ENCODE peak calls at places on chromosomes 6 and 20, in four cellular contexts. One of them, this sample, is unnamed.

GRCh38 chr6:35449287-35449881 is 2.8 kb upstream of the FANCE start:
- DNase-seq in substantia nigra: no peak
- DNase-seq in IMR-90: peak; percentile 72
- DNase-seq in foreskin keratinocyte: no peak
- DNase-seq in this sample: peak; percentile 87

GRCh38 chr6:16982827-16983226 is 119.0 kb upstream of the STMND1 start:
- DNase-seq in substantia nigra: no peak
- DNase-seq in IMR-90: peak; percentile 99
- DNase-seq in foreskin keratinocyte: peak; percentile 59
- DNase-seq in this sample: no peak

GRCh38 chr6:31877651-31878161 is 1.1 kb downstream of the SLC44A4 start:
- DNase-seq in substantia nigra: no peak
- DNase-seq in IMR-90: no peak
- DNase-seq in foreskin keratinocyte: no peak
- DNase-seq in this sample: no peak

GRCh38 chr6:90286884-90287488 is 9.7 kb downstream of the BACH2 start:
- DNase-seq in substantia nigra: no peak
- DNase-seq in IMR-90: peak; percentile 20
- DNase-seq in foreskin keratinocyte: no peak
- DNase-seq in this sample: peak; percentile 37

GRCh38 chr20:64212750-64213149 is 42.8 kb upstream of the PCMTD2 start:
- DNase-seq in substantia nigra: no peak
- DNase-seq in IMR-90: peak; percentile 63
- DNase-seq in foreskin keratinocyte: no peak
- DNase-seq in this sample: no peak

GRCh38 chr6:114453737-114454276 is 111.0 kb upstream of the HS3ST5 start:
- DNase-seq in substantia nigra: no peak
- DNase-seq in IMR-90: no peak
- DNase-seq in foreskin keratinocyte: no peak
- DNase-seq in this sample: no peak

GRCh38 chr6:143059616-143060353 is 904 bp upstream of the AIG1 start:
- DNase-seq in substantia nigra: no peak
- DNase-seq in IMR-90: peak; percentile 87
- DNase-seq in foreskin keratinocyte: peak; percentile 96
- DNase-seq in this sample: peak; percentile 87

GRCh38 chr6:165439928-165440554 is 130.6 kb upstream of the C6orf118 start:
- DNase-seq in substantia nigra: no peak
- DNase-seq in IMR-90: peak; percentile 73
- DNase-seq in foreskin keratinocyte: no peak
- DNase-seq in this sample: peak; percentile 18

GRCh38 chr6:32807020-32807580 is 9.7 kb downstream of the HLA-DOB start:
- DNase-seq in substantia nigra: no peak
- DNase-seq in IMR-90: no peak
- DNase-seq in foreskin keratinocyte: no peak
- DNase-seq in this sample: no peak

GRCh38 chr6:119349341-119350201 is at the start of gene MAN1A1:
- DNase-seq in substantia nigra: no peak
- DNase-seq in IMR-90: peak; percentile 66
- DNase-seq in foreskin keratinocyte: no peak
- DNase-seq in this sample: peak; percentile 92

GRCh38 chr6:18823782-18824386 is 436.7 kb downstream of the RNF144B start:
- DNase-seq in substantia nigra: no peak
- DNase-seq in IMR-90: peak; percentile 1
- DNase-seq in foreskin keratinocyte: no peak
- DNase-seq in this sample: no peak

GRCh38 chr6:42714098-42714761 is 8.2 kb downstream of the PRPH2 start:
- DNase-seq in substantia nigra: no peak
- DNase-seq in IMR-90: peak; percentile 70
- DNase-seq in foreskin keratinocyte: peak; percentile 51
- DNase-seq in this sample: peak; percentile 65

GRCh38 chr6:3872370-3872854 is 23.2 kb downstream of the FAM50B start:
- DNase-seq in substantia nigra: no peak
- DNase-seq in IMR-90: no peak
- DNase-seq in foreskin keratinocyte: no peak
- DNase-seq in this sample: no peak

GRCh38 chr6:22448311-22448711 is 121.1 kb upstream of the HDGFL1 start:
- DNase-seq in substantia nigra: no peak
- DNase-seq in IMR-90: peak; percentile 82
- DNase-seq in foreskin keratinocyte: no peak
- DNase-seq in this sample: no peak

GRCh38 chr20:872855-873520 is 39.5 kb downstream of the FAM110A start:
- DNase-seq in substantia nigra: no peak
- DNase-seq in IMR-90: no peak
- DNase-seq in foreskin keratinocyte: no peak
- DNase-seq in this sample: no peak

GRCh38 chr6:83467620-83468036 is 36.8 kb upstream of the ME1 start:
- DNase-seq in substantia nigra: no peak
- DNase-seq in IMR-90: no peak
- DNase-seq in foreskin keratinocyte: no peak
- DNase-seq in this sample: no peak

GRCh38 chr6:35782424-35782823 is 1.6 kb downstream of the CLPSL1 start:
- DNase-seq in substantia nigra: no peak
- DNase-seq in IMR-90: no peak
- DNase-seq in foreskin keratinocyte: peak; percentile 14
- DNase-seq in this sample: peak; percentile 73

GRCh38 chr6:16747232-16748027 is 13.8 kb downstream of the ATXN1 start:
- DNase-seq in substantia nigra: no peak
- DNase-seq in IMR-90: peak; percentile 85
- DNase-seq in foreskin keratinocyte: peak; percentile 69
- DNase-seq in this sample: peak; percentile 54

GRCh38 chr6:89339565-89339964 is 13.0 kb downstream of the UBE2J1 start:
- DNase-seq in substantia nigra: no peak
- DNase-seq in IMR-90: no peak
- DNase-seq in foreskin keratinocyte: no peak
- DNase-seq in this sample: no peak

GRCh38 chr6:158439255-158439654 is 120.6 kb upstream of the TMEM181 start:
- DNase-seq in substantia nigra: no peak
- DNase-seq in IMR-90: no peak
- DNase-seq in foreskin keratinocyte: no peak
- DNase-seq in this sample: no peak

GRCh38 chr20:57689745-57690481 is 19.9 kb downstream of the PMEPA1 start:
- DNase-seq in substantia nigra: no peak
- DNase-seq in IMR-90: no peak
- DNase-seq in foreskin keratinocyte: no peak
- DNase-seq in this sample: no peak

GRCh38 chr20:34604980-34605788 is 46.7 kb downstream of the MAP1LC3A start:
- DNase-seq in substantia nigra: no peak
- DNase-seq in IMR-90: peak; percentile 83
- DNase-seq in foreskin keratinocyte: no peak
- DNase-seq in this sample: no peak

GRCh38 chr6:155317186-155317585 is 2.9 kb upstream of the TFB1M start:
- DNase-seq in substantia nigra: no peak
- DNase-seq in IMR-90: peak; percentile 10
- DNase-seq in foreskin keratinocyte: no peak
- DNase-seq in this sample: no peak

GRCh38 chr20:48295445-48295903 is 510.2 kb upstream of the SULF2 start:
- DNase-seq in substantia nigra: no peak
- DNase-seq in IMR-90: peak; percentile 94
- DNase-seq in foreskin keratinocyte: peak; percentile 89
- DNase-seq in this sample: peak; percentile 97

GRCh38 chr20:47035191-47035590 is 140.5 kb downstream of the EYA2 start:
- DNase-seq in substantia nigra: no peak
- DNase-seq in IMR-90: no peak
- DNase-seq in foreskin keratinocyte: no peak
- DNase-seq in this sample: no peak

GRCh38 chr20:19867940-19868371 is 109.9 kb downstream of the RIN2 start:
- DNase-seq in substantia nigra: no peak
- DNase-seq in IMR-90: no peak
- DNase-seq in foreskin keratinocyte: no peak
- DNase-seq in this sample: no peak

GRCh38 chr6:98885330-98885729 is 51.0 kb downstream of the POU3F2 start:
- DNase-seq in substantia nigra: no peak
- DNase-seq in IMR-90: no peak
- DNase-seq in foreskin keratinocyte: no peak
- DNase-seq in this sample: no peak

GRCh38 chr6:118678866-118679265 is 27.5 kb upstream of the CEP85L start:
- DNase-seq in substantia nigra: no peak
- DNase-seq in IMR-90: peak; percentile 43
- DNase-seq in foreskin keratinocyte: no peak
- DNase-seq in this sample: no peak

GRCh38 chr20:51635680-51636079 is 93.2 kb upstream of the NFATC2 start:
- DNase-seq in substantia nigra: no peak
- DNase-seq in IMR-90: no peak
- DNase-seq in foreskin keratinocyte: no peak
- DNase-seq in this sample: no peak

GRCh38 chr6:46510656-46511055 is 19.4 kb upstream of the RCAN2 start:
- DNase-seq in substantia nigra: no peak
- DNase-seq in IMR-90: no peak
- DNase-seq in foreskin keratinocyte: no peak
- DNase-seq in this sample: no peak

GRCh38 chr6:63514488-63515173 is 57.6 kb upstream of the LOC128125822 start:
- DNase-seq in substantia nigra: no peak
- DNase-seq in IMR-90: no peak
- DNase-seq in foreskin keratinocyte: no peak
- DNase-seq in this sample: no peak

GRCh38 chr6:63510353-63510686 is 62.0 kb upstream of the LOC128125822 start:
- DNase-seq in substantia nigra: no peak
- DNase-seq in IMR-90: no peak
- DNase-seq in foreskin keratinocyte: no peak
- DNase-seq in this sample: no peak

GRCh38 chr6:63507096-63507495 is 65.2 kb upstream of the LOC128125822 start:
- DNase-seq in substantia nigra: no peak
- DNase-seq in IMR-90: no peak
- DNase-seq in foreskin keratinocyte: no peak
- DNase-seq in this sample: no peak

GRCh38 chr6:63510786-63511185 is 61.5 kb upstream of the LOC128125822 start:
- DNase-seq in substantia nigra: no peak
- DNase-seq in IMR-90: no peak
- DNase-seq in foreskin keratinocyte: no peak
- DNase-seq in this sample: no peak

DNA sequence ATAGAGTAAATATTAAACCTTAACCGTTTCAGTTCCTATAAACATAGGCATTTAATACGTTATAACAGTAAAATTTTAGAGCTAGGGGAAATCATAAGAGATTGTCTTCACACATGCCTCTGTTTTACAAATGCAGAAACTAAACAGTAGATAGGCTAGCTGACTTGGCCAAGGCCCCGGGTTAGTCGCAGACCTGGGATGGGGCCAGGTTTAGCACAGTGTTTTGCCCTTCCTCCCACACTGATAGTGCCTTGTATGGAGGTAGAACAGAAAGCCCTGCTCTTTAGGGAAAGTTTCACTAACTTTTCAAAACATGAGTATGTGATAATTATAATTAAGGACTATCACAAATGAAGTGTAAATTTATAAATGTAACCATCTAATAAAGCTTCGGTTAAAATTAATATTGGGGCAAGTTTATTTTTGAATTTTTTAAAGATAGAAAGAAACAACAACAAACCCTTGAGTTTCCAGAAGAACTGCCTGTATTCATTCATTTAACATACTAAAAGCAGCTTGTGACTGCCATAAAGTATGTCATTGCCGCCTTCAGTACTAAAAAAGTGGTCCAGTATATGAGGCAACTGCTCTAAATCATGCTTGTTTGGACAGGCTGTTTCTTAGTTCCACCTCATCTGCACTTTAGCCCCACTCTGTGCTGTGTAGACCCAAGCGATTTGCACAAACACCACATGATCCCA is 62.5 kb upstream of the LOC128125822 start:
- DNase-seq in substantia nigra: no peak
- DNase-seq in IMR-90: peak; percentile 35
- DNase-seq in foreskin keratinocyte: no peak
- DNase-seq in this sample: no peak
- H3K27ac ChIP-seq in substantia nigra: no peak overlapping the region
- H3K27ac ChIP-seq in IMR-90: no peak overlapping the region
- H3K27ac ChIP-seq in foreskin keratinocyte: no peak overlapping the region
- H3K27ac ChIP-seq in this sample: no peak overlapping the region

GRCh38 chr6:75778757-75779156 is 29.7 kb downstream of the MYO6 start:
- DNase-seq in substantia nigra: no peak
- DNase-seq in IMR-90: no peak
- DNase-seq in foreskin keratinocyte: no peak
- DNase-seq in this sample: no peak
- H3K27ac ChIP-seq in substantia nigra: no peak overlapping the region
- H3K27ac ChIP-seq in IMR-90: no peak overlapping the region
- H3K27ac ChIP-seq in foreskin keratinocyte: no peak overlapping the region
- H3K27ac ChIP-seq in this sample: no peak overlapping the region

GRCh38 chr6:106512958-106513480 is 116.3 kb downstream of the RTN4IP1 start:
- DNase-seq in substantia nigra: no peak
- DNase-seq in IMR-90: no peak
- DNase-seq in foreskin keratinocyte: no peak
- DNase-seq in this sample: no peak
- H3K27ac ChIP-seq in substantia nigra: no peak overlapping the region
- H3K27ac ChIP-seq in IMR-90: no peak overlapping the region
- H3K27ac ChIP-seq in foreskin keratinocyte: peak overlapping the region; percentile 84
- H3K27ac ChIP-seq in this sample: peak overlapping the region; percentile 98

GRCh38 chr6:150236544-150236943 is 93.7 kb downstream of the PPP1R14C start:
- DNase-seq in substantia nigra: no peak
- DNase-seq in IMR-90: no peak
- DNase-seq in foreskin keratinocyte: no peak
- DNase-seq in this sample: no peak

GRCh38 chr6:150238294-150238693 is 95.5 kb downstream of the PPP1R14C start:
- DNase-seq in substantia nigra: no peak
- DNase-seq in IMR-90: peak; percentile 16
- DNase-seq in foreskin keratinocyte: no peak
- DNase-seq in this sample: no peak

GRCh38 chr6:150236114-150236513 is 93.3 kb downstream of the PPP1R14C start:
- DNase-seq in substantia nigra: no peak
- DNase-seq in IMR-90: no peak
- DNase-seq in foreskin keratinocyte: no peak
- DNase-seq in this sample: no peak

GRCh38 chr6:150238857-150239407 is 96.1 kb downstream of the PPP1R14C start:
- DNase-seq in substantia nigra: no peak
- DNase-seq in IMR-90: no peak
- DNase-seq in foreskin keratinocyte: no peak
- DNase-seq in this sample: no peak

GRCh38 chr6:150237626-150238025 is 94.8 kb downstream of the PPP1R14C start:
- DNase-seq in substantia nigra: no peak
- DNase-seq in IMR-90: no peak
- DNase-seq in foreskin keratinocyte: no peak
- DNase-seq in this sample: no peak
- H3K27ac ChIP-seq in substantia nigra: no peak overlapping the region
- H3K27ac ChIP-seq in IMR-90: no peak overlapping the region
- H3K27ac ChIP-seq in foreskin keratinocyte: no peak overlapping the region
- H3K27ac ChIP-seq in this sample: peak overlapping the region; percentile 49

DNA sequence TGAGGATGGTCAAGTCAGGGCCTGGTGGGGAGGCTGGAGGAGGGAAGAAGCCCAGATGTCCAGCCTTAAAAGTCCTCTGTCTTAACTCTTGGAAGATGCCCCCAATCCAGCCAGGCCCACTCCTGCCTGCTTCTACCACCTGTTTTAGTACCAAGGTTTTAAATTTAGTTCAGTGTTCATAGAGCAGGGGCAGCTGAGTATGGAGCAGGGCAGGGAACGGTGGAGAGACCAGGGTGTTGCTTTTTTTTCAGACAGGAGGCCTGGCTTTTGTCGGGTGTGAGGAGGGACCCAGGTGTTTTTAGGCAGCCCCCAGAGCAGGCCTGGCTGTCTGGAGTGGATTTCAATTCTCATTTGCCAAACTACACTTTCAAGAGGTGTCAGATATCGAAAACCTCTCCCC is 278.8 kb downstream of the CDC5L start:
- DNase-seq in substantia nigra: no peak
- DNase-seq in IMR-90: no peak
- DNase-seq in foreskin keratinocyte: no peak
- DNase-seq in this sample: no peak
- H3K27ac ChIP-seq in substantia nigra: no peak overlapping the region
- H3K27ac ChIP-seq in IMR-90: no peak overlapping the region
- H3K27ac ChIP-seq in foreskin keratinocyte: no peak overlapping the region
- H3K27ac ChIP-seq in this sample: no peak overlapping the region

This sample was measured in RWPE1.